ENCODE peak calls at places on chromosomes 13 and 19, in ten cellular contexts. D, W, H, V, J, F, L, P, C and T are unnamed samples.

GRCh38 chr19:35633727-35634440 is 5.0 kb downstream of the RBM42 start:
- DNase-seq in D (no peak), W (no peak), H (no peak), V (no peak), J (no peak), F (no peak), L (no peak), P (no peak), C (no peak), T (no peak)

GRCh38 chr13:113724780-113725315 is 34.2 kb upstream of the TMEM255B start:
- DNase-seq in D (peak), W (peak), H (peak), V (peak), J (peak), F (peak), L (peak), P (peak), C (peak), T (peak)

GRCh38 chr13:111174377-111174776 is 59.3 kb downstream of the ARHGEF7 start:
- DNase-seq in D (no peak), W (no peak), H (no peak), V (no peak), J (no peak), F (no peak), L (no peak), P (no peak), C (no peak), T (no peak)

GRCh38 chr13:21673592-21674270 is 2.9 kb downstream of the FGF9 start:
- DNase-seq in D (peak), W (peak), H (peak), V (peak), J (no peak), F (peak), L (no peak), P (peak), C (peak), T (no peak)

GRCh38 chr13:75226755-75227435 is 255.1 kb downstream of the TBC1D4 start:
- DNase-seq in D (no peak), W (no peak), H (no peak), V (no peak), J (no peak), F (no peak), L (no peak), P (no peak), C (no peak), T (no peak)

GRCh38 chr13:86085890-86086289 is 286.7 kb upstream of the SLITRK6 start:
- DNase-seq in D (no peak), W (no peak), H (no peak), V (no peak), J (no peak), F (no peak), L (no peak), P (no peak), C (no peak), T (no peak)

GRCh38 chr13:27177852-27178251 is 6.2 kb upstream of the USP12 start:
- DNase-seq in D (no peak), W (no peak), H (no peak), V (no peak), J (no peak), F (peak), L (no peak), P (no peak), C (peak), T (no peak)

GRCh38 chr13:30308548-30308947 is 1.2 kb upstream of the KATNAL1 start:
- DNase-seq in D (no peak), W (no peak), H (no peak), V (no peak), J (no peak), F (no peak), L (no peak), P (no peak), C (no peak), T (no peak)

GRCh38 chr19:10420444-10421239 is at the start of gene PDE4A:
- DNase-seq in D (no peak), W (peak), H (no peak), V (peak), J (no peak), F (peak), L (no peak), P (no peak), C (peak), T (no peak)

GRCh38 chr19:1122972-1123363 is 19.2 kb downstream of the GPX4 start:
- DNase-seq in D (no peak), W (peak), H (peak), V (peak), J (no peak), F (peak), L (no peak), P (peak), C (peak), T (no peak)

GRCh38 chr19:54905908-54906511 is at the start of gene NCR1:
- DNase-seq in D (no peak), W (peak), H (peak), V (peak), J (no peak), F (peak), L (no peak), P (no peak), C (no peak), T (no peak)

GRCh38 chr13:43293986-43294880 is 270.8 kb downstream of the DNAJC15 start:
- DNase-seq in D (no peak), W (no peak), H (no peak), V (no peak), J (no peak), F (no peak), L (no peak), P (no peak), C (no peak), T (no peak)

GRCh38 chr19:39516270-39516669 is 1.3 kb downstream of the SELENOV start:
- DNase-seq in D (no peak), W (peak), H (no peak), V (no peak), J (no peak), F (peak), L (no peak), P (no peak), C (no peak), T (no peak)

GRCh38 chr13:48741377-48741776 is 87.6 kb downstream of the CYSLTR2 start:
- DNase-seq in D (no peak), W (no peak), H (no peak), V (no peak), J (no peak), F (no peak), L (no peak), P (no peak), C (no peak), T (no peak)

GRCh38 chr19:2661615-2662014 is 40.9 kb downstream of the GNG7 start:
- DNase-seq in D (no peak), W (no peak), H (no peak), V (no peak), J (no peak), F (peak), L (no peak), P (no peak), C (peak), T (no peak)

GRCh38 chr13:59384154-59384553 is 779.6 kb downstream of the DIAPH3 start:
- DNase-seq in D (no peak), W (no peak), H (peak), V (no peak), J (no peak), F (no peak), L (no peak), P (no peak), C (no peak), T (no peak)

GRCh38 chr19:53195265-53195879 is 2.2 kb upstream of the ZNF665 start:
- DNase-seq in D (peak), W (peak), H (peak), V (no peak), J (peak), F (peak), L (peak), P (peak), C (peak), T (no peak)

GRCh38 chr13:71625183-71625582 is 241.8 kb downstream of the DACH1 start:
- DNase-seq in D (no peak), W (no peak), H (no peak), V (no peak), J (no peak), F (no peak), L (no peak), P (no peak), C (no peak), T (no peak)

GRCh38 chr13:25708268-25708667 is 336.5 kb downstream of the ATP8A2 start:
- DNase-seq in D (no peak), W (no peak), H (no peak), V (no peak), J (no peak), F (no peak), L (no peak), P (no peak), C (no peak), T (no peak)

GRCh38 chr13:112968910-112969691 is at the start of gene MCF2L:
- DNase-seq in D (peak), W (peak), H (peak), V (peak), J (no peak), F (peak), L (peak), P (no peak), C (peak), T (no peak)

GRCh38 chr13:109412232-109412935 is 374.0 kb downstream of the IRS2 start:
- DNase-seq in D (peak), W (no peak), H (peak), V (no peak), J (no peak), F (peak), L (no peak), P (peak), C (peak), T (no peak)

GRCh38 chr19:51573331-51573730 is 2.2 kb downstream of the ZNF175 start:
- DNase-seq in D (no peak), W (no peak), H (no peak), V (no peak), J (no peak), F (no peak), L (no peak), P (no peak), C (no peak), T (no peak)

GRCh38 chr19:51571599-51571998 is 516 bp downstream of the ZNF175 start:
- DNase-seq in D (no peak), W (no peak), H (no peak), V (no peak), J (no peak), F (no peak), L (no peak), P (no peak), C (no peak), T (no peak)

GRCh38 chr19:51572908-51573307 is 1.8 kb downstream of the ZNF175 start:
- DNase-seq in D (no peak), W (no peak), H (no peak), V (no peak), J (no peak), F (no peak), L (no peak), P (no peak), C (no peak), T (no peak)

GRCh38 chr19:51572415-51572814 is 1.3 kb downstream of the ZNF175 start:
- DNase-seq in D (no peak), W (no peak), H (no peak), V (no peak), J (no peak), F (no peak), L (no peak), P (no peak), C (no peak), T (no peak)

DNA sequence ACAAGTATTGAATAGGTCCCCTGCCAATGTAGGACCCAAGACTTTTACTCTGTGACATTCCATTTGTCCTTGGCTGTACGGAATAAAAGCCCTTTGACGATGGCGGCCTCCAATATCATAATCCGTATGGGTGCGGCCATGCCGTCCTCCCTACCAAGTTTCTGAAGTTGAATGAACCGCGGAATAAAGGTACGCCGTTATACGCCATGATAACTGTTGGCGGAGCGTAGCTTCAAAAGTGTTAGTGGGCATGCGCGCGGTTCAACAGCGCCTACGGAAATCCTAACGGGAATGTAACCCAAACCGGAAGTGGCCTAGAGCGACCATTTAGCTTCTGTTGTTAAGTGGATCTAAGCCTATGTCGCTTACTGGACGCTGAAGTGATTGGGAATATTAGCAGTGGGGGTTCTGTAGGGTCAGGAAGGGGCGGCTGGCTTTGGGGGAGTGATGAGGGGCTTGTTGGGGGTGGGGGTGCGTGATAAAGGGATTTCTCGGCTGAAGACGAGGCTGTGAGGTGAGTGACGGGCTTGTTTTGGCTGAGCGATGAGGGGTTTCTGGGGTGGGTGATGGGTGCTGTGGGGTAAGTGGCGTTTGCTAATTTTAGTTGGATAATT is at the start of gene ZNF175:
- DNase-seq in D (peak), W (peak), H (peak), V (peak), J (peak), F (peak), L (peak), P (peak), C (peak), T (peak)
- H3K27ac ChIP-seq in D (peak), W (peak), H (peak), V (no peak), J (peak), F (no peak), L (peak), P (peak), C (no peak), T (peak)

GRCh38 chr19:40585241-40585640 is 8.6 kb downstream of the SHKBP1 start:
- DNase-seq in D (no peak), W (no peak), H (no peak), V (no peak), J (no peak), F (no peak), L (no peak), P (no peak), C (no peak), T (no peak)
- H3K27ac ChIP-seq in D (no peak), W (peak), H (no peak), V (no peak), J (no peak), F (no peak), L (no peak), P (no peak), C (no peak), T (no peak)

DNA sequence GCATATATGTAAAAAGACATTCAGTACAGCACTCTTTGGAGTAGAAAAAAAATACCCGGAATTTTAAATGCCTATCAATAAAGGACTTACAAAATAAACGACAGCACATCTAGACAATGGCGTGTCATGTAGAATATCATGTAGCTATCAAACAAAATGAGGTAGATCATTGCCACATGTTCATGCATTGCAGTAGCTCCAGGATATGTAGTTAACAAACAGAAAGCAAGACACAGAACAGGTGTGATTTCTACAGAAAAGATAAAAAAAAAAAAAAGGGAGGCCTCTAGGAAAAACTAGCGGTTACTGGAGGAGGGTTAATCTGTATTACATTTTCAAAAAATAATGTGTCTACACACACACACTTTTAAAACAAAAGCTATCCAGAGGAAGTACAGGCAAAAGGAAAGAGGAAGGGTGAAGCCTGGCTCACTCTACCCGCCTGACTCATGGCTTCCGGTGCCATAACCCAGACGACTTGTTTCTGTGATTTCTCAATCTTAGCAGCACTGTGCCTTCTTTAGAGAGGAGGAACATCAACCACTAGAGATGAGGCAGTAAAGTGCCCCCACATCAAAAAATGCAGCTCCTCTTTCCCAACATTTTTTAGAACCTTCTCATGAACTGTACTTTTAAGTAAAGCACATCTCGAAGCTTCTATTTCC is 6.9 kb downstream of the KCTD12 start:
- DNase-seq in D (peak), W (peak), H (peak), V (peak), J (no peak), F (no peak), L (peak), P (peak), C (no peak), T (peak)
- H3K27ac ChIP-seq in D (peak), W (peak), H (peak), V (no peak), J (no peak), F (no peak), L (peak), P (peak), C (no peak), T (peak)

DNA sequence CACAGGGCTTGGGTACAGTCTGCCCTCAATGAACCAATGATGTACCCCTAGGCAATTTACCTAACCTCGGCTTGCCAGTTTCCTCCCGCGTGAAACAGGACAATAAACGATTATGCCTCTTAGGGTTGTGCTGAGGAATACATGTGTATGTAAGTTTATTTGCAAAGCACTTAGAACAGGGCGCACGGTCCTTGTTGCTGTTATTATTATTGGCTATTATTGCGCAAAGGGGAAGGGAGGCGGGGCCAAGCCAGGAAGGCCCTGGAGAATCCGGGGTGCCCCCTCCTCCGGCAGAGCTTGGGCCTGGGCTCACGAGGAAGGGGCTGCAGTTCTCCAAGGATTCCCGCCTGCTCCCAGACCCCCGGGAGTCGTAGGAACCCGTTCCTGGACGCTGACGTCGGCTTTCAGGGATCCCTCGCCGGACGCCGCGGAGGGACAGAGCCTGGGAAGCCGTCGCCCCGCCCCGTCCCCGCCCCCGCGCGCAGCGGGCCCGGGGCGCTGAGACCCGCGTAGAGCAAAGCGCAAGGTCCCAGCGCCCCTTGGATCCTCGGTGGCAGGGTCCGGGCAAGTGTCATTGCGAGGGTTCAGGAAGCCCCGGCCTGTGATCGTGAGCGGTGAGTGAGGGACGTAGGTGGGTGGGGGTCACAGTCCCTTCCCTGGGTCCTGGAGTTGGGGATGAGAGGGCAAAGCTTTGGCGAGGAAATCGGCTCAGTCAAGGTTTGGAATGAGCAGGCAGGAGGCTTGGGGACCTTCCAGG is at the start of gene TMEM91:
- DNase-seq in D (peak), W (peak), H (peak), V (peak), J (no peak), F (peak), L (no peak), P (peak), C (peak), T (no peak)
- H3K27ac ChIP-seq in D (peak), W (peak), H (peak), V (peak), J (no peak), F (no peak), L (peak), P (no peak), C (no peak), T (peak)

DNA sequence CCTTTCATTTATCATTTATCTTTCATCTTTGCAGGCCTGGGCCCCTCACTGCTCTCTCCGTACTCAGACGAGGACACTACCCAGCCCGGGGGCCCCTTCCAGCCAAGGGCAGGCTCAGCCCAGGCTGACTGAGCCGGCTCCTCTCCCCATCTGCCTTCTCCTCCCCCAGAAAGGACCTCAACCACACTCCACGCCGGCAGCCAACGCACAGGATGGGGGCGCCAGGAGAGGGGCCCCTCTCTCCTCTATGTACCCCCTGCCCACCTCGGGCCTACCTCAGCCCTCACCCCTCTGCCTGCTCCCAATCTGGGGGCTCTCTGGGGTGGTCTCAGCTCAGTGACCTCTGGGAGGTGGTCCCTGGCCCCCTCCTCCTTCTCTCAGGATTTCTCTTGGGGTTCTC is 7.4 kb upstream of the PPP5C start:
- DNase-seq in D (no peak), W (no peak), H (no peak), V (no peak), J (no peak), F (no peak), L (no peak), P (no peak), C (no peak), T (no peak)
- H3K27ac ChIP-seq in D (no peak), W (no peak), H (no peak), V (no peak), J (no peak), F (no peak), L (no peak), P (no peak), C (no peak), T (no peak)

DNA sequence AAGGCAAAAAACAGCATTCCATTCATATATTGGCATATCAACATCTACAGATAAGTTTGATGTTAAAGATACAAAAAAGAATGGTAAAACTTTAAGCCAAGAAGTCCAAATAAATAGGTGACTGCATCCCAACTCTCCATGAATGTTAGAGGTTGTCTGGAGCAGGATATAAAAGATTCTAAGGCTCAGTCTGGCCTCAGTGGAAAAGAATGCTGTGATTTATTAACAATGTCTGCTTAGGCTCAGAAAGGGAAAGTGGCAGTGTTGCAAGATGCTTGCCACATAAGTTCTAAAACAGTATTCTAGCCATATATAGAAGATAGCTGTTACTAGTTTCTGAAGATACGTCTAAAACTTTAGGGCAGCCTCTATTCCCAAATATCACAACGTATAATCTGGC is 179.8 kb upstream of the NBEA start:
- DNase-seq in D (no peak), W (no peak), H (no peak), V (no peak), J (no peak), F (no peak), L (no peak), P (no peak), C (no peak), T (no peak)
- H3K27ac ChIP-seq in D (peak), W (no peak), H (no peak), V (no peak), J (no peak), F (no peak), L (no peak), P (no peak), C (no peak), T (no peak)